ENCODE peak calls at places on chromosomes 12 and 14, in five cellular contexts. Q is astrocyte, Y is hepatocyte, H is fibroblast of lung, O is A549. E is an unnamed sample.

GRCh38 chr12:107931761-107932160 is 157.3 kb downstream of the ASCL4 start:
- DNase-seq in Q (no peak), Y (no peak), H (no peak), O (no peak), E (no peak)

GRCh38 chr12:120599672-120600537 is 18.7 kb upstream of the POP5 start:
- DNase-seq in Q (no peak), Y (no peak), H (no peak), O (no peak), E (no peak)

GRCh38 chr14:34354556-34354955 is 107.5 kb downstream of the SPTSSA start:
- DNase-seq in Q (peak), Y (no peak), H (peak), O (no peak), E (no peak)

GRCh38 chr12:100375023-100375737 is 18.3 kb downstream of the SLC17A8 start:
- DNase-seq in Q (peak), Y (no peak), H (peak), O (no peak), E (no peak)

GRCh38 chr12:23140710-23141109 is 515.7 kb downstream of the ETNK1 start:
- DNase-seq in Q (peak), Y (no peak), H (peak), O (no peak), E (no peak)

GRCh38 chr12:102343361-102344121 is 136.8 kb downstream of the IGF1 start:
- DNase-seq in Q (peak), Y (peak), H (peak), O (peak), E (peak)

GRCh38 chr12:109719123-109720022 is 5.7 kb downstream of the FAM222A start:
- DNase-seq in Q (no peak), Y (no peak), H (no peak), O (no peak), E (no peak)

GRCh38 chr12:83016226-83016835 is 329.6 kb downstream of the TMTC2 start:
- DNase-seq in Q (peak), Y (peak), H (peak), O (peak), E (peak)

GRCh38 chr14:25400607-25401206 is 350.8 kb upstream of the STXBP6 start:
- DNase-seq in Q (peak), Y (peak), H (peak), O (no peak), E (peak)

GRCh38 chr12:124992874-124993567 is 424 bp upstream of the BRI3BP start:
- DNase-seq in Q (peak), Y (peak), H (peak), O (peak), E (peak)

GRCh38 chr12:58919271-58920101 is 818 bp downstream of the LRIG3 start:
- DNase-seq in Q (peak), Y (peak), H (peak), O (peak), E (peak)

GRCh38 chr14:57657487-57657886 is 163.8 kb upstream of the CCDC198 start:
- DNase-seq in Q (peak), Y (peak), H (peak), O (no peak), E (peak)

GRCh38 chr12:103114296-103115055 is 157.0 kb downstream of the ASCL1 start:
- DNase-seq in Q (no peak), Y (peak), H (no peak), O (no peak), E (no peak)

GRCh38 chr12:57658890-57659289 is 25.9 kb upstream of the B4GALNT1 start:
- DNase-seq in Q (no peak), Y (no peak), H (no peak), O (no peak), E (no peak)
- H3K27ac ChIP-seq in Q (no peak), Y (no peak), H (no peak), O (no peak), E (no peak)

DNA sequence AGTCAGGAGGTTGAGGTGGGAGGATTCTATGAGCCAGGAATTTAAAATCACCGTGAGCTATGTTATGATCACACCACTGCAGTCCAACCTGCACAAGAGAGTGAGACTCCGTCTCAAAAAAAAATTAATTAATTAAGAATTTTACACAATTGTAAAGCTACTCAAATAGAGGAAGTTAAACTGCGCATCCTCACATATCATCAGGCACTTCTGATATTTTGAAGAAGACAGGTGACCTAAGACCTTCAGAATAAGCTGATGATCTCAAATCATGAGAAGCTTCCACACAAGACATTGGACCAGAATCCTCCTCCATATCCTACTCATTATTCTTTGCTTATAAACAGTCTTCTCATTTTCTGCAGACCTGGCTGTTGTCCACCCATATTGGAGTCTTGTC is 800.9 kb downstream of the TMEM121 start:
- DNase-seq in Q (no peak), Y (no peak), H (no peak), O (no peak), E (no peak)
- H3K4me2 ChIP-seq in Q (no peak), Y (no peak), H (no peak), O (no peak), E (no peak)

GRCh38 chr12:46800160-46800559 is 25.6 kb downstream of the SLC38A4 start:
- DNase-seq in Q (no peak), Y (no peak), H (no peak), O (no peak), E (no peak)
- H3K27ac ChIP-seq in Q (no peak), Y (no peak), H (no peak), O (no peak), E (no peak)

GRCh38 chr14:49106721-49107689 is 479.2 kb downstream of the RPS29 start:
- DNase-seq in Q (peak), Y (peak), H (peak), O (no peak), E (no peak)

GRCh38 chr14:49105512-49105911 is 480.7 kb downstream of the RPS29 start:
- DNase-seq in Q (no peak), Y (no peak), H (no peak), O (no peak), E (no peak)
- H3K4me2 ChIP-seq in Q (no peak), Y (no peak), H (no peak), O (no peak), E (no peak)

E was measured in mammary epithelial cell.